ENCODE peak calls at places on chromosomes 11 and 22, in seven cellular contexts. X, P, K, G, Y, O and T are unnamed samples.
A peak's percentile ranks its signal among the peaks of the same experiment; 100 is the strongest.

GRCh38 chr11:132876301-132877071 is 655.8 kb downstream of the OPCML start:
- DNase-seq in X (peak; percentile 20), P (no peak), K (no peak), G (no peak), Y (no peak), O (no peak), T (no peak)

GRCh38 chr11:75445315-75445953 is 12.4 kb upstream of the KLHL35 start:
- DNase-seq in X (peak; percentile 74), P (peak; percentile 84), K (peak; percentile 31), G (peak; percentile 64), Y (peak; percentile 80), O (peak; percentile 56), T (peak; percentile 78)

GRCh38 chr22:39212721-39213376 is 31.9 kb downstream of the PDGFB start:
- DNase-seq in X (no peak), P (peak; percentile 61), K (no peak), G (no peak), Y (no peak), O (peak; percentile 52), T (no peak)

GRCh38 chr11:93567406-93567819 is 24.2 kb upstream of the SMCO4 start:
- DNase-seq in X (no peak), P (no peak), K (no peak), G (peak; percentile 70), Y (no peak), O (no peak), T (no peak)

GRCh38 chr22:20449819-20450550 is 12.4 kb upstream of the SCARF2 start:
- DNase-seq in X (no peak), P (no peak), K (no peak), G (no peak), Y (no peak), O (no peak), T (no peak)

GRCh38 chr11:68610452-68611116 is 73.8 kb upstream of the GAL start:
- DNase-seq in X (no peak), P (no peak), K (no peak), G (no peak), Y (peak; percentile 17), O (no peak), T (no peak)

GRCh38 chr22:30863161-30863833 is 105.3 kb downstream of the MORC2 start:
- DNase-seq in X (peak; percentile 53), P (peak; percentile 46), K (no peak), G (no peak), Y (peak; percentile 53), O (peak; percentile 93), T (peak; percentile 82)

GRCh38 chr22:24894220-24894975 is 52.1 kb downstream of the LHFPL7 start:
- DNase-seq in X (peak; percentile 17), P (no peak), K (no peak), G (peak; percentile 96), Y (peak; percentile 67), O (peak; percentile 96), T (peak; percentile 70)

GRCh38 chr11:121241300-121242176 is 51.0 kb upstream of the SC5D start:
- DNase-seq in X (peak; percentile 19), P (peak; percentile 53), K (no peak), G (no peak), Y (no peak), O (no peak), T (no peak)

GRCh38 chr22:19800761-19801244 is 40.2 kb downstream of the TBX1 start:
- DNase-seq in X (peak; percentile 57), P (no peak), K (no peak), G (no peak), Y (peak; percentile 52), O (peak; percentile 34), T (peak; percentile 59)